ENCODE peak calls at places on chromosomes 3 and 15, in eight cellular contexts. H, A, P, G, N, M, D and B are unnamed samples.

GRCh38 chr15:79378394-79379158 is 53.6 kb upstream of the MINAR1 start:
- DNase-seq in G (no peak), H (no peak), A (no peak), N (no peak), P (no peak), M (no peak), D (peak; percentile 17), B (no peak)

GRCh38 chr15:32898991-32899613 is 181.3 kb downstream of the GREM1 start:
- DNase-seq in G (peak; percentile 25), H (peak; percentile 92), M (peak; percentile 8), P (no peak), N (no peak), A (no peak), D (no peak), B (no peak)

GRCh38 chr3:47865192-47865591 is 62.3 kb downstream of the DHX30 start:
- DNase-seq in H (peak; percentile 68), N (no peak), M (no peak), G (no peak), P (no peak), D (no peak), A (no peak), B (no peak)

GRCh38 chr3:119175869-119176756 is 2.7 kb downstream of the UPK1B start:
- DNase-seq in G (peak; percentile 87), N (no peak), D (peak; percentile 25), H (no peak), M (peak; percentile 56), A (no peak), P (no peak), B (no peak)

GRCh38 chr15:27871078-27871695 is 227.9 kb downstream of the OCA2 start:
- DNase-seq in H (no peak), A (no peak), M (no peak), N (no peak), P (no peak), G (no peak), D (no peak), B (no peak)

GRCh38 chr3:186931487-186932280 is 1.4 kb downstream of the ST6GAL1 start:
- DNase-seq in P (peak; percentile 66), N (no peak), H (peak; percentile 44), M (peak; percentile 64), D (peak; percentile 63), A (peak; percentile 47), G (peak; percentile 42), B (peak; percentile 42)

GRCh38 chr15:73026496-73027054 is 25.7 kb upstream of the NEO1 start:
- DNase-seq in G (no peak), N (no peak), H (no peak), M (no peak), P (no peak), D (no peak), A (no peak), B (no peak)

GRCh38 chr15:62457100-62457499 is 292.0 kb upstream of the C2CD4B start:
- DNase-seq in D (no peak), M (no peak), A (no peak), P (no peak), N (no peak), H (no peak), G (no peak), B (no peak)

DNA sequence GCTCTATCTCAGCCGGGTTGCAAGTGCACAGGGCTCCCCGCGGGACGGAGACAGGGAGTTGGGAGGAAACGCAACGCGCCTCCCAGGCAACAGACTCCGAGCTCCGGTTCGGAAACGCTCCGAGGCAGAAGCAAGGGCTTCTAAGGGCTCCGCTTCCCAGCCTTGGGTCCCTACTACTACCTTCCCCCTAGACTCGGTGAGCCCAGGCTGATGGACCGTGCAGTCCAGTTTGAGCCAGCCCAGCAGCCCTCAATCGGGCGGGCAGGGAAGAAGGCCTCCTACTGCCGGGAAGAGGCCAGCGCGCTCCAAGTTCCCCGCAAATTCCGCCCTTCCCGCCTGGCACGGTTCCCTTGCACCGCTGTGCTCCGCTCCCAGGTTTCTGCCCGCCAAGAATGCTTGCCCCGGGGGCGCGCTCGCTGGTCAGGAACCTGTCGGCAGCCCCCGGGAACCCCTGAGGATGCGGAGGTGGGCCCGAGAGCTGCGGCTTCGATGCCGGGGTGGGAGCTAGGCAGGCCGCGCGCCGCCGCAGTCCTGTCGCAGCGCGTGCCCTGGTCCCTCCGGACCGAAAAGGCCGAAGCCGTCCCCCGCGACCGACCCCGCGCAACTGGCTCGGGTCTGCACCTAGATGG is 728 bp downstream of the TRANK1 start:
- DNase-seq in N (peak; percentile 79), A (no peak), H (peak; percentile 76), G (peak; percentile 28), M (peak; percentile 57), P (no peak), D (peak; percentile 59), B (no peak)
- TF ChIP-seq CTCF in N (no peak), A (no peak), H (peak; percentile 9), G (peak; percentile 25), M (no peak), P (no peak), D (peak; percentile 13), B (peak; percentile 39)

DNA sequence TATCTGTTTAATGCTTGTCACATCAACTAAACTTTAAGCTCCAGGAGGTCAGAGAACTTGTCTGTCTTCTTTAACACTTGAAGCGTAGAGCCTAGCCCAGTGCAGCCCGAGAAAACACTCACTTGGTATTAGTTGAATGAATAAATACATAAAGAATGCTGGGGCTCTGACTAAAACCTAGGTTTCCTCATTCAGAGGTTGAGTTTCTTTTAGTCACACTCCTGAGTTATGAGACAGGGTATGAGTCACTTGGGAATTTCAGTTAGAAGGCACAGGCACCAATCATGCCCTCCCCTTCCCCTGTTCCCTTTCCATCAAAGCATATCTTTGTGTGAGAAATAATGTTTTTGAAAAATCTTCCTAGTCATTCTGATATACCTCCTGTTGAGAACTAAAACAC is 589.8 kb upstream of the DPPA4 start:
- DNase-seq in A (no peak), N (no peak), P (no peak), D (peak; percentile 98), M (no peak), G (peak; percentile 97), H (no peak), B (peak; percentile 96)
- H3K4me3 ChIP-seq in A (no peak overlapping the region), N (no peak overlapping the region), P (no peak overlapping the region), D (no peak overlapping the region), M (no peak overlapping the region), G (no peak overlapping the region), H (no peak overlapping the region), B (no peak overlapping the region)

DNA sequence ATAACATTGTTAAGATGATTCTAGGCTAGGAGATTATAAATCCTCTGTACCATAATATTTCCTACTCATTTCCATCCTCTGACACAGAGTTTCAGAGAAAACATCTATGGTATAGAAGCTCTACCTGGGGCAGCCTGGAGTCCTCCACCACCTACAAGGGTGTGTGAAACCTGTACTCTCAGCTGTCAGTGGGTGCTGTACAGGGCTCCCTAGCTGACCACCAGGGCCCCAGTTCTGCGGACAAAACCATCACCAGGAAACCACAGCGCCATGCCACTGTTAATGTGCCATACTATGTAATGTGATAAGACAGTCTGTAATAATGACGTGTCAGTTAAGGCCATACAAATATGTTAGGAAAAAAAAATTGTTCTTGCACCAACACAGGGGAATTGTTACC is 7.1 kb downstream of the RORA start:
- DNase-seq in H (no peak), A (no peak), N (no peak), D (no peak), M (no peak), G (no peak), P (no peak), B (no peak)
- H3K27ac ChIP-seq in H (no peak overlapping the region), A (no peak overlapping the region), N (no peak overlapping the region), D (no peak overlapping the region), M (no peak overlapping the region), G (no peak overlapping the region), P (no peak overlapping the region), B (no peak overlapping the region)

DNA sequence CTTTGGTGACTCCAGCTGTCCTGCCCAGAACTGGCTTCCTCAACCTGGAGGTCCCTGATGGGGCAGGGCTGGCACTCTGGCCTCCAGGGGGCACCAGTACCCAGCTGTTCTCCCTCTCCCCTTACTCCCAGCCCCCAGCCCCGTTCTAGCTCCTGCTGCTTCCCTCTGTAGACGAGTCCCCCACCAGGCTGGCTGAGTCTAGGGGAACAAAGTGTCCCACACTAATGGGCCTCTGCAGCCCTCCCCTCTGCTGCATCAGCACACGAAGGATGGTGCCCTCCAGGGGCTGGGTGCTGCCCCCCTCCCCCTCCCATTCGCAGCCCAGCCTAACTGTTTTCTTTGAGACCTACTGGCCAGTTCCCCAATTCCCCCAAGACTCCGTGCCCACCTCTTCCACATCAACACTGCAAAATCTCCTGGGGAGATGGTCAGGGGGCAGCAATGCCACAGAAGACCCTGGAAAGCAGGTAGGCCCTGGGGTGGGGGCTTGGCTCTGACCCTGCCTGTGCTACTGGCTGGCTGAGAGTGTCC is 4.2 kb downstream of the RHCG start:
- DNase-seq in G (peak; percentile 41), A (no peak), M (no peak), H (peak; percentile 73), D (no peak), N (no peak), P (no peak), B (no peak)
- TF ChIP-seq CTCF in G (peak; percentile 75), A (no peak), M (no peak), H (peak; percentile 69), D (peak; percentile 23), N (peak; percentile 7), P (peak; percentile 42), B (peak; percentile 74)

GRCh38 chr3:113698891-113699465 is 2.5 kb upstream of the USF3 start:
- DNase-seq in D (peak; percentile 4), P (no peak), N (peak; percentile 75), A (no peak), M (peak; percentile 60), H (peak; percentile 21), G (no peak), B (no peak)
- H3K4me3 ChIP-seq in D (peak overlapping the region; percentile 9), P (peak overlapping the region; percentile 36), N (peak overlapping the region; percentile 24), A (no peak overlapping the region), M (peak overlapping the region; percentile 59), H (peak overlapping the region; percentile 29), G (no peak overlapping the region), B (peak overlapping the region; percentile 42)

DNA sequence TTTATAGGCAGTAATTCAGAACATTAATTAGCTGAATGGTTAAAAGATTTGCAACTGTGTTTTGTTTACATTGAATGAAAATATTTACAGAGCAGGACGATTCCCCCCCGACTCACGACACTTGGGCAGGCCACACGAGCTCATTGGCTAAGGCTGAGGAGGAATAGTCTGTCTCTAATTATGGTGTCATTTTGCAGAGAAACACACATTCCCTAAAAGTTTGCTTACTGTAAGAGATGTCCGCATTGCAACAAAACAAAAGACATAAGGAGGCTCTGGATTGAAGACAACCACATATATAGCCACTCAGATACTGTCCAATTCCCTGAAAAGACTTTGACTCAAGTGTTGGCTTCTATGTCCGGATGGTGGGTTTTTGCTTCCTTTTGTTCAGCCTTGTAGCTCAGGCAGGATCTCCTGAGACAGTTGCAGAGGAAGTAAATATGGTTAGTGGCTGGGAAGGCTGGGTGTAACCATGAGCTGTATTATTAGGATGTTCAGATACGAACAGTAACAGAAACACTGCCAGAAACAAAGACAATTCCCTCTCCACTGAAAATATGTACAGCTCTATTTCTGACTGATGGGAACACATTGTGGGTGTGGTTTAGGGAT is 170.4 kb downstream of the KLHL25 start:
- DNase-seq in H (no peak), M (no peak), A (no peak), D (no peak), G (no peak), P (no peak), N (no peak), B (no peak)
- H3K27ac ChIP-seq in H (no peak overlapping the region), M (peak overlapping the region; percentile 81), A (no peak overlapping the region), D (peak overlapping the region; percentile 58), G (no peak overlapping the region), P (no peak overlapping the region), N (peak overlapping the region; percentile 79), B (no peak overlapping the region)